ENCODE peak calls at places on chromosome 2, in six cellular contexts. One of them, this sample, is unnamed.

GRCh38 chr2:233945146-233945545 is 28.0 kb downstream of the TRPM8 start:
- DNase-seq in stimulated activated CD8-positive, alpha-beta memory T cell treated with anti-CD3 and anti-CD28 coated beads, Interleukin-2, amount 100 ng/mL, for 1 hour: no peak
- DNase-seq in astrocyte of the spinal cord: no peak
- DNase-seq in T-helper 9 cell: no peak
- DNase-seq in H9: no peak
- DNase-seq in body of pancreas: no peak
- DNase-seq in this sample: no peak

GRCh38 chr2:26653207-26654060 is 12.3 kb upstream of the CIB4 start:
- DNase-seq in stimulated activated CD8-positive, alpha-beta memory T cell treated with anti-CD3 and anti-CD28 coated beads, Interleukin-2, amount 100 ng/mL, for 1 hour: no peak
- DNase-seq in T-helper 9 cell: no peak
- DNase-seq in astrocyte of the spinal cord: no peak
- DNase-seq in H9: peak; percentile 25
- DNase-seq in body of pancreas: no peak
- DNase-seq in this sample: no peak

GRCh38 chr2:19786408-19787058 is 115.2 kb downstream of the TTC32 start:
- DNase-seq in astrocyte of the spinal cord: peak; percentile 58
- DNase-seq in stimulated activated CD8-positive, alpha-beta memory T cell treated with anti-CD3 and anti-CD28 coated beads, Interleukin-2, amount 100 ng/mL, for 1 hour: no peak
- DNase-seq in body of pancreas: no peak
- DNase-seq in T-helper 9 cell: no peak
- DNase-seq in H9: no peak
- DNase-seq in this sample: no peak

GRCh38 chr2:211371465-211371864 is 815.1 kb downstream of the CPS1 start:
- DNase-seq in stimulated activated CD8-positive, alpha-beta memory T cell treated with anti-CD3 and anti-CD28 coated beads, Interleukin-2, amount 100 ng/mL, for 1 hour: no peak
- DNase-seq in T-helper 9 cell: no peak
- DNase-seq in H9: no peak
- DNase-seq in astrocyte of the spinal cord: no peak
- DNase-seq in body of pancreas: no peak
- DNase-seq in this sample: no peak

GRCh38 chr2:218993345-218994315 is at the start of gene CRYBA2:
- DNase-seq in body of pancreas: peak; percentile 33
- DNase-seq in H9: peak; percentile 47
- DNase-seq in T-helper 9 cell: no peak
- DNase-seq in astrocyte of the spinal cord: no peak
- DNase-seq in stimulated activated CD8-positive, alpha-beta memory T cell treated with anti-CD3 and anti-CD28 coated beads, Interleukin-2, amount 100 ng/mL, for 1 hour: no peak
- DNase-seq in this sample: no peak

GRCh38 chr2:234335676-234336228 is 161.1 kb downstream of the ARL4C start:
- DNase-seq in body of pancreas: peak; percentile 80
- DNase-seq in astrocyte of the spinal cord: peak; percentile 67
- DNase-seq in H9: no peak
- DNase-seq in T-helper 9 cell: peak; percentile 23
- DNase-seq in stimulated activated CD8-positive, alpha-beta memory T cell treated with anti-CD3 and anti-CD28 coated beads, Interleukin-2, amount 100 ng/mL, for 1 hour: peak; percentile 23
- DNase-seq in this sample: peak; percentile 52

GRCh38 chr2:50564781-50565180 is 467.2 kb downstream of the NRXN1 start:
- DNase-seq in body of pancreas: no peak
- DNase-seq in stimulated activated CD8-positive, alpha-beta memory T cell treated with anti-CD3 and anti-CD28 coated beads, Interleukin-2, amount 100 ng/mL, for 1 hour: no peak
- DNase-seq in H9: no peak
- DNase-seq in T-helper 9 cell: no peak
- DNase-seq in astrocyte of the spinal cord: no peak
- DNase-seq in this sample: no peak

GRCh38 chr2:237298323-237299118 is 115.4 kb downstream of the COL6A3 start:
- DNase-seq in stimulated activated CD8-positive, alpha-beta memory T cell treated with anti-CD3 and anti-CD28 coated beads, Interleukin-2, amount 100 ng/mL, for 1 hour: no peak
- DNase-seq in astrocyte of the spinal cord: peak; percentile 76
- DNase-seq in H9: no peak
- DNase-seq in body of pancreas: no peak
- DNase-seq in T-helper 9 cell: no peak
- DNase-seq in this sample: no peak

GRCh38 chr2:238053195-238053776 is 7.5 kb upstream of the SCLY start:
- DNase-seq in astrocyte of the spinal cord: peak; percentile 10
- DNase-seq in body of pancreas: no peak
- DNase-seq in T-helper 9 cell: no peak
- DNase-seq in stimulated activated CD8-positive, alpha-beta memory T cell treated with anti-CD3 and anti-CD28 coated beads, Interleukin-2, amount 100 ng/mL, for 1 hour: no peak
- DNase-seq in H9: no peak
- DNase-seq in this sample: no peak

GRCh38 chr2:98908909-98909308 is 27.1 kb downstream of the CRACDL start:
- DNase-seq in stimulated activated CD8-positive, alpha-beta memory T cell treated with anti-CD3 and anti-CD28 coated beads, Interleukin-2, amount 100 ng/mL, for 1 hour: no peak
- DNase-seq in astrocyte of the spinal cord: peak; percentile 46
- DNase-seq in T-helper 9 cell: no peak
- DNase-seq in H9: no peak
- DNase-seq in body of pancreas: no peak
- DNase-seq in this sample: no peak

GRCh38 chr2:143030127-143030526 is 99.1 kb upstream of the ARHGAP15 start:
- DNase-seq in body of pancreas: peak; percentile 4
- DNase-seq in T-helper 9 cell: no peak
- DNase-seq in astrocyte of the spinal cord: peak; percentile 10
- DNase-seq in H9: no peak
- DNase-seq in stimulated activated CD8-positive, alpha-beta memory T cell treated with anti-CD3 and anti-CD28 coated beads, Interleukin-2, amount 100 ng/mL, for 1 hour: no peak
- DNase-seq in this sample: no peak

GRCh38 chr2:47008381-47009280 is 93.0 kb upstream of the MCFD2 start:
- DNase-seq in H9: peak; percentile 49
- DNase-seq in body of pancreas: peak; percentile 52
- DNase-seq in stimulated activated CD8-positive, alpha-beta memory T cell treated with anti-CD3 and anti-CD28 coated beads, Interleukin-2, amount 100 ng/mL, for 1 hour: no peak
- DNase-seq in T-helper 9 cell: no peak
- DNase-seq in astrocyte of the spinal cord: peak; percentile 79
- DNase-seq in this sample: no peak

GRCh38 chr2:175476950-175477349 is 295.4 kb upstream of the ATP5MC3 start:
- DNase-seq in H9: no peak
- DNase-seq in body of pancreas: peak; percentile 11
- DNase-seq in T-helper 9 cell: no peak
- DNase-seq in stimulated activated CD8-positive, alpha-beta memory T cell treated with anti-CD3 and anti-CD28 coated beads, Interleukin-2, amount 100 ng/mL, for 1 hour: no peak
- DNase-seq in astrocyte of the spinal cord: no peak
- DNase-seq in this sample: no peak

GRCh38 chr2:219521066-219521880 is 7.0 kb downstream of the ASIC4 start:
- DNase-seq in H9: peak; percentile 88
- DNase-seq in astrocyte of the spinal cord: peak; percentile 36
- DNase-seq in stimulated activated CD8-positive, alpha-beta memory T cell treated with anti-CD3 and anti-CD28 coated beads, Interleukin-2, amount 100 ng/mL, for 1 hour: no peak
- DNase-seq in T-helper 9 cell: no peak
- DNase-seq in body of pancreas: no peak
- DNase-seq in this sample: no peak

GRCh38 chr2:37415128-37415817 is 70.8 kb downstream of the QPCT start:
- DNase-seq in astrocyte of the spinal cord: peak; percentile 54
- DNase-seq in body of pancreas: no peak
- DNase-seq in T-helper 9 cell: no peak
- DNase-seq in H9: no peak
- DNase-seq in stimulated activated CD8-positive, alpha-beta memory T cell treated with anti-CD3 and anti-CD28 coated beads, Interleukin-2, amount 100 ng/mL, for 1 hour: no peak
- DNase-seq in this sample: no peak

GRCh38 chr2:27638709-27639108 is 9.9 kb downstream of the GPN1 start:
- DNase-seq in body of pancreas: no peak
- DNase-seq in stimulated activated CD8-positive, alpha-beta memory T cell treated with anti-CD3 and anti-CD28 coated beads, Interleukin-2, amount 100 ng/mL, for 1 hour: no peak
- DNase-seq in astrocyte of the spinal cord: peak; percentile 91
- DNase-seq in H9: no peak
- DNase-seq in T-helper 9 cell: no peak
- DNase-seq in this sample: no peak

GRCh38 chr2:240013343-240013742 is 11.8 kb downstream of the NDUFA10 start:
- DNase-seq in T-helper 9 cell: no peak
- DNase-seq in H9: no peak
- DNase-seq in astrocyte of the spinal cord: peak; percentile 24
- DNase-seq in stimulated activated CD8-positive, alpha-beta memory T cell treated with anti-CD3 and anti-CD28 coated beads, Interleukin-2, amount 100 ng/mL, for 1 hour: no peak
- DNase-seq in body of pancreas: no peak
- DNase-seq in this sample: no peak

GRCh38 chr2:208467564-208467963 is 61.0 kb downstream of the PTH2R start:
- DNase-seq in T-helper 9 cell: no peak
- DNase-seq in astrocyte of the spinal cord: no peak
- DNase-seq in stimulated activated CD8-positive, alpha-beta memory T cell treated with anti-CD3 and anti-CD28 coated beads, Interleukin-2, amount 100 ng/mL, for 1 hour: no peak
- DNase-seq in H9: no peak
- DNase-seq in body of pancreas: no peak
- DNase-seq in this sample: no peak

GRCh38 chr2:175156534-175156933 is 11.5 kb downstream of the ATF2 start:
- DNase-seq in stimulated activated CD8-positive, alpha-beta memory T cell treated with anti-CD3 and anti-CD28 coated beads, Interleukin-2, amount 100 ng/mL, for 1 hour: no peak
- DNase-seq in body of pancreas: no peak
- DNase-seq in T-helper 9 cell: no peak
- DNase-seq in astrocyte of the spinal cord: no peak
- DNase-seq in H9: no peak
- DNase-seq in this sample: no peak

GRCh38 chr2:177244244-177244771 is 20.2 kb downstream of the NFE2L2 start:
- DNase-seq in H9: no peak
- DNase-seq in T-helper 9 cell: no peak
- DNase-seq in stimulated activated CD8-positive, alpha-beta memory T cell treated with anti-CD3 and anti-CD28 coated beads, Interleukin-2, amount 100 ng/mL, for 1 hour: no peak
- DNase-seq in body of pancreas: no peak
- DNase-seq in astrocyte of the spinal cord: no peak
- DNase-seq in this sample: no peak

GRCh38 chr2:27407798-27408491 is 1.4 kb downstream of the PPM1G start:
- DNase-seq in astrocyte of the spinal cord: peak; percentile 54
- DNase-seq in body of pancreas: peak; percentile 21
- DNase-seq in H9: peak; percentile 60
- DNase-seq in stimulated activated CD8-positive, alpha-beta memory T cell treated with anti-CD3 and anti-CD28 coated beads, Interleukin-2, amount 100 ng/mL, for 1 hour: no peak
- DNase-seq in T-helper 9 cell: no peak
- DNase-seq in this sample: no peak

GRCh38 chr2:154375625-154376020 is 322.9 kb upstream of the KCNJ3 start:
- DNase-seq in H9: no peak
- DNase-seq in body of pancreas: peak; percentile 2
- DNase-seq in stimulated activated CD8-positive, alpha-beta memory T cell treated with anti-CD3 and anti-CD28 coated beads, Interleukin-2, amount 100 ng/mL, for 1 hour: no peak
- DNase-seq in astrocyte of the spinal cord: peak; percentile 63
- DNase-seq in T-helper 9 cell: no peak
- DNase-seq in this sample: no peak

GRCh38 chr2:731711-732110 is 54.5 kb upstream of the TMEM18 start:
- DNase-seq in body of pancreas: no peak
- DNase-seq in astrocyte of the spinal cord: no peak
- DNase-seq in stimulated activated CD8-positive, alpha-beta memory T cell treated with anti-CD3 and anti-CD28 coated beads, Interleukin-2, amount 100 ng/mL, for 1 hour: no peak
- DNase-seq in T-helper 9 cell: no peak
- DNase-seq in H9: no peak
- DNase-seq in this sample: no peak

GRCh38 chr2:226589043-226589442 is 210.6 kb downstream of the IRS1 start:
- DNase-seq in astrocyte of the spinal cord: no peak
- DNase-seq in T-helper 9 cell: no peak
- DNase-seq in body of pancreas: no peak
- DNase-seq in H9: no peak
- DNase-seq in stimulated activated CD8-positive, alpha-beta memory T cell treated with anti-CD3 and anti-CD28 coated beads, Interleukin-2, amount 100 ng/mL, for 1 hour: no peak
- DNase-seq in this sample: no peak

GRCh38 chr2:237569896-237570295 is 3.5 kb downstream of the PRLH start:
- DNase-seq in stimulated activated CD8-positive, alpha-beta memory T cell treated with anti-CD3 and anti-CD28 coated beads, Interleukin-2, amount 100 ng/mL, for 1 hour: no peak
- DNase-seq in T-helper 9 cell: no peak
- DNase-seq in astrocyte of the spinal cord: no peak
- DNase-seq in body of pancreas: no peak
- DNase-seq in H9: no peak
- DNase-seq in this sample: no peak

GRCh38 chr2:151156431-151156830 is 105.2 kb downstream of the RBM43 start:
- DNase-seq in astrocyte of the spinal cord: no peak
- DNase-seq in T-helper 9 cell: no peak
- DNase-seq in stimulated activated CD8-positive, alpha-beta memory T cell treated with anti-CD3 and anti-CD28 coated beads, Interleukin-2, amount 100 ng/mL, for 1 hour: no peak
- DNase-seq in body of pancreas: no peak
- DNase-seq in H9: no peak
- DNase-seq in this sample: no peak

GRCh38 chr2:36561223-36561944 is 36.6 kb downstream of the FEZ2 start:
- DNase-seq in body of pancreas: peak; percentile 12
- DNase-seq in T-helper 9 cell: no peak
- DNase-seq in stimulated activated CD8-positive, alpha-beta memory T cell treated with anti-CD3 and anti-CD28 coated beads, Interleukin-2, amount 100 ng/mL, for 1 hour: no peak
- DNase-seq in H9: no peak
- DNase-seq in astrocyte of the spinal cord: peak; percentile 91
- DNase-seq in this sample: no peak

GRCh38 chr2:223797811-223798721 is 39.3 kb downstream of the AP1S3 start:
- DNase-seq in stimulated activated CD8-positive, alpha-beta memory T cell treated with anti-CD3 and anti-CD28 coated beads, Interleukin-2, amount 100 ng/mL, for 1 hour: no peak
- DNase-seq in H9: no peak
- DNase-seq in astrocyte of the spinal cord: peak; percentile 71
- DNase-seq in T-helper 9 cell: no peak
- DNase-seq in body of pancreas: peak; percentile 11
- DNase-seq in this sample: no peak

GRCh38 chr2:120373424-120373823 is 27.5 kb downstream of the INHBB start:
- DNase-seq in astrocyte of the spinal cord: no peak
- DNase-seq in H9: peak; percentile 91
- DNase-seq in stimulated activated CD8-positive, alpha-beta memory T cell treated with anti-CD3 and anti-CD28 coated beads, Interleukin-2, amount 100 ng/mL, for 1 hour: no peak
- DNase-seq in T-helper 9 cell: no peak
- DNase-seq in body of pancreas: no peak
- DNase-seq in this sample: no peak

GRCh38 chr2:222568866-222569265 is 87.0 kb downstream of the FARSB start:
- DNase-seq in T-helper 9 cell: no peak
- DNase-seq in H9: no peak
- DNase-seq in stimulated activated CD8-positive, alpha-beta memory T cell treated with anti-CD3 and anti-CD28 coated beads, Interleukin-2, amount 100 ng/mL, for 1 hour: no peak
- DNase-seq in body of pancreas: no peak
- DNase-seq in astrocyte of the spinal cord: peak; percentile 82
- DNase-seq in this sample: no peak

This sample was measured in stimulated activated naive CD8-positive, alpha-beta T cell treated with anti-CD3 and anti-CD28 coated beads, Interleukin-15, Interleukin-2, amounts not matched to agents 100 U/mL and 50 U/mL, for 24 hours.